ENCODE peak calls at places on chromosome 18, in seven cellular contexts. One of them, this sample, is unnamed.
A peak's percentile ranks its signal among the peaks of the same experiment; 100 is the strongest.

GRCh38 chr18:421236-422155 is 79.0 kb downstream of the COLEC12 start:
- DNase-seq in ovary: no peak
- DNase-seq in A549: no peak
- DNase-seq in GM12878: no peak
- DNase-seq in Karpas-422: no peak
- DNase-seq in neural progenitor cell: no peak
- DNase-seq in heart right ventricle: no peak
- DNase-seq in this sample: no peak

GRCh38 chr18:46071894-46072867 is at the start of gene PSTPIP2:
- DNase-seq in heart right ventricle: peak; percentile 59
- DNase-seq in A549: no peak
- DNase-seq in neural progenitor cell: peak; percentile 72
- DNase-seq in ovary: peak; percentile 71
- DNase-seq in GM12878: no peak
- DNase-seq in Karpas-422: peak; percentile 17
- DNase-seq in this sample: peak; percentile 61

GRCh38 chr18:12515550-12515949 is 107.8 kb downstream of the PRELID3A start:
- DNase-seq in GM12878: no peak
- DNase-seq in neural progenitor cell: no peak
- DNase-seq in A549: no peak
- DNase-seq in Karpas-422: no peak
- DNase-seq in heart right ventricle: no peak
- DNase-seq in ovary: no peak
- DNase-seq in this sample: no peak

GRCh38 chr18:76208632-76209308 is 286.3 kb downstream of the ZNF516 start:
- DNase-seq in Karpas-422: no peak
- DNase-seq in GM12878: no peak
- DNase-seq in ovary: no peak
- DNase-seq in heart right ventricle: no peak
- DNase-seq in A549: no peak
- DNase-seq in neural progenitor cell: peak; percentile 27
- DNase-seq in this sample: no peak

GRCh38 chr18:474416-474815 is 26.1 kb downstream of the COLEC12 start:
- DNase-seq in heart right ventricle: no peak
- DNase-seq in neural progenitor cell: no peak
- DNase-seq in Karpas-422: no peak
- DNase-seq in ovary: no peak
- DNase-seq in GM12878: no peak
- DNase-seq in A549: no peak
- DNase-seq in this sample: no peak

GRCh38 chr18:28115149-28115550 is 61.8 kb downstream of the CDH2 start:
- DNase-seq in heart right ventricle: no peak
- DNase-seq in ovary: no peak
- DNase-seq in neural progenitor cell: no peak
- DNase-seq in Karpas-422: no peak
- DNase-seq in GM12878: no peak
- DNase-seq in A549: no peak
- DNase-seq in this sample: no peak

GRCh38 chr18:51453594-51453993 is 256.1 kb upstream of the MEX3C start:
- DNase-seq in neural progenitor cell: no peak
- DNase-seq in Karpas-422: no peak
- DNase-seq in A549: no peak
- DNase-seq in ovary: no peak
- DNase-seq in heart right ventricle: no peak
- DNase-seq in GM12878: no peak
- DNase-seq in this sample: no peak

GRCh38 chr18:36532394-36532793 is 234.9 kb downstream of the FHOD3 start:
- DNase-seq in GM12878: no peak
- DNase-seq in A549: no peak
- DNase-seq in Karpas-422: no peak
- DNase-seq in heart right ventricle: no peak
- DNase-seq in ovary: no peak
- DNase-seq in neural progenitor cell: no peak
- DNase-seq in this sample: no peak

GRCh38 chr18:54828290-54828871 is at the start of gene RAB27B:
- DNase-seq in heart right ventricle: peak; percentile 23
- DNase-seq in Karpas-422: no peak
- DNase-seq in ovary: peak; percentile 54
- DNase-seq in neural progenitor cell: peak; percentile 90
- DNase-seq in A549: peak; percentile 59
- DNase-seq in GM12878: no peak
- DNase-seq in this sample: peak; percentile 79

GRCh38 chr18:53991805-53992204 is 232.7 kb downstream of the MBD2 start:
- DNase-seq in ovary: no peak
- DNase-seq in heart right ventricle: no peak
- DNase-seq in GM12878: no peak
- DNase-seq in A549: no peak
- DNase-seq in Karpas-422: no peak
- DNase-seq in neural progenitor cell: no peak
- DNase-seq in this sample: no peak

GRCh38 chr18:52288403-52289004 is 51.5 kb upstream of the DCC start:
- DNase-seq in Karpas-422: peak; percentile 69
- DNase-seq in A549: no peak
- DNase-seq in ovary: no peak
- DNase-seq in GM12878: no peak
- DNase-seq in neural progenitor cell: peak; percentile 66
- DNase-seq in heart right ventricle: no peak
- DNase-seq in this sample: no peak

GRCh38 chr18:7892556-7892955 is 325.4 kb downstream of the PTPRM start:
- DNase-seq in Karpas-422: no peak
- DNase-seq in neural progenitor cell: no peak
- DNase-seq in A549: no peak
- DNase-seq in ovary: no peak
- DNase-seq in GM12878: no peak
- DNase-seq in heart right ventricle: no peak
- DNase-seq in this sample: no peak

GRCh38 chr18:75183973-75184372 is 25.0 kb downstream of the PTGR3 start:
- DNase-seq in A549: no peak
- DNase-seq in heart right ventricle: no peak
- DNase-seq in GM12878: no peak
- DNase-seq in neural progenitor cell: no peak
- DNase-seq in Karpas-422: no peak
- DNase-seq in ovary: no peak
- DNase-seq in this sample: no peak

GRCh38 chr18:13810950-13811485 is 12.9 kb upstream of the MC5R start:
- DNase-seq in A549: no peak
- DNase-seq in ovary: no peak
- DNase-seq in heart right ventricle: no peak
- DNase-seq in neural progenitor cell: no peak
- DNase-seq in GM12878: no peak
- DNase-seq in Karpas-422: no peak
- DNase-seq in this sample: no peak

GRCh38 chr18:11989174-11989573 is 7.9 kb downstream of the IMPA2 start:
- DNase-seq in A549: no peak
- DNase-seq in heart right ventricle: no peak
- DNase-seq in Karpas-422: no peak
- DNase-seq in ovary: no peak
- DNase-seq in neural progenitor cell: no peak
- DNase-seq in GM12878: no peak
- DNase-seq in this sample: no peak

GRCh38 chr18:44834867-44835469 is 154.3 kb downstream of the SETBP1 start:
- DNase-seq in ovary: no peak
- DNase-seq in neural progenitor cell: no peak
- DNase-seq in Karpas-422: no peak
- DNase-seq in A549: no peak
- DNase-seq in heart right ventricle: no peak
- DNase-seq in GM12878: no peak
- DNase-seq in this sample: no peak

GRCh38 chr18:45557296-45557695 is 58.0 kb upstream of the SLC14A2 start:
- DNase-seq in neural progenitor cell: no peak
- DNase-seq in A549: no peak
- DNase-seq in ovary: no peak
- DNase-seq in Karpas-422: no peak
- DNase-seq in heart right ventricle: no peak
- DNase-seq in GM12878: no peak
- DNase-seq in this sample: no peak

GRCh38 chr18:68431111-68431921 is 283.6 kb downstream of the TMX3 start:
- DNase-seq in neural progenitor cell: no peak
- DNase-seq in Karpas-422: no peak
- DNase-seq in A549: no peak
- DNase-seq in heart right ventricle: no peak
- DNase-seq in GM12878: no peak
- DNase-seq in ovary: no peak
- DNase-seq in this sample: no peak

GRCh38 chr18:12408247-12408869 is 629 bp downstream of the PRELID3A start:
- DNase-seq in heart right ventricle: no peak
- DNase-seq in ovary: no peak
- DNase-seq in Karpas-422: peak; percentile 61
- DNase-seq in GM12878: no peak
- DNase-seq in A549: no peak
- DNase-seq in neural progenitor cell: no peak
- DNase-seq in this sample: peak; percentile 64

GRCh38 chr18:57110295-57110694 is 36.6 kb upstream of the BOD1L2 start:
- DNase-seq in ovary: no peak
- DNase-seq in Karpas-422: no peak
- DNase-seq in GM12878: no peak
- DNase-seq in A549: no peak
- DNase-seq in heart right ventricle: no peak
- DNase-seq in neural progenitor cell: no peak
- DNase-seq in this sample: no peak

GRCh38 chr18:67672142-67672541 is 155.6 kb upstream of the DSEL start:
- DNase-seq in Karpas-422: no peak
- DNase-seq in heart right ventricle: no peak
- DNase-seq in ovary: no peak
- DNase-seq in A549: no peak
- DNase-seq in GM12878: no peak
- DNase-seq in neural progenitor cell: no peak
- DNase-seq in this sample: no peak

GRCh38 chr18:8800041-8800441 is 94.7 kb downstream of the MTCL1 start:
- DNase-seq in GM12878: no peak
- DNase-seq in A549: no peak
- DNase-seq in ovary: no peak
- DNase-seq in Karpas-422: no peak
- DNase-seq in heart right ventricle: no peak
- DNase-seq in neural progenitor cell: no peak
- DNase-seq in this sample: no peak

GRCh38 chr18:69674292-69674877 is 273.3 kb downstream of the CD226 start:
- DNase-seq in ovary: no peak
- DNase-seq in Karpas-422: no peak
- DNase-seq in neural progenitor cell: no peak
- DNase-seq in GM12878: no peak
- DNase-seq in A549: no peak
- DNase-seq in heart right ventricle: no peak
- DNase-seq in this sample: no peak

DNA sequence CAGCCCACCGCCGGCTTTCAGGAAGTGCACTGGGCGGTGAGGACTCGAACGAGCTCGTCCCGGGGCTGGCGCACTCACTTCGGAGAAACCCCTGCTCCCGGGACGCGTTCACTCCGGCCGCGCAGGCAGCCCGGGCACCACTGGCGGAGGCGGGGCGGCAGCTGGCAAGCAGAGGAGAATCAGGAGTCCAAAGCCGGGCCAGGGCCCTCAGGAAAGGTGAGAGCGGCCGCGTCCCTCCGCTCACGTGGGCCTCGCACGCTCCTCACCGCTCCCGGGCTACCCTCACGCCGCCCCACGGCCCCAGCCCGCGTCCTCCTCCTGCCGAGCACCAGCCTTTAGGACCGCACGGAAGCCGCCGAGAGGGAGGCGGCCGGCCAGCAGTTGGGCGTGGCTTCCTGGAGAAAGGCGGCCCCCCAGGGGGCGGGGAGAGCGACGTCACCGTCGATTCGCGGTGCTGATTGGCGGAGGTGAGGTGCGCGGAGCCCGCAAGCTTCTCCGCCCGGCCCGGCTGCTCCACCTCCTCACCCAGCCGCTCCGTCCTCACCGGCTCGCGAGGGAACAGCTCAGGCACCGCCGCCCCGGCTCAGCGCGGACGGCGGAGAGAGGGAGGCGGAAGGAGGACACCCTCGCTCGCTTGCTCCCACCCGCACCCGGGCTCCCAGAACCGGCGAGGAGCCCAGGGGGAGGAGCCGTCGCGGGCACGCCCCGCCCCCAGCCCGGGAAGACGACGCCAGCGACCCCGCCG is at the start of gene ZCCHC2:
- DNase-seq in ovary: peak; percentile 99
- DNase-seq in neural progenitor cell: peak; percentile 98
- DNase-seq in A549: peak; percentile 70
- DNase-seq in Karpas-422: peak; percentile 99
- DNase-seq in GM12878: peak; percentile 90
- DNase-seq in heart right ventricle: peak; percentile 98
- DNase-seq in this sample: peak; percentile 99
- H3K4me1 ChIP-seq in ovary: peaks cover 7% of the 10 kb centered on the region
- H3K4me1 ChIP-seq in neural progenitor cell: peaks cover 23% of the 10 kb centered on the region
- H3K4me1 ChIP-seq in A549: peaks cover 17% of the 10 kb centered on the region
- H3K4me1 ChIP-seq in Karpas-422: peaks cover 15% of the 10 kb centered on the region
- H3K4me1 ChIP-seq in GM12878: no peaks in the 10 kb centered on the region
- H3K4me1 ChIP-seq in heart right ventricle: peaks cover 37% of the 10 kb centered on the region
- H3K4me1 ChIP-seq in this sample: peaks cover 5% of the 10 kb centered on the region

DNA sequence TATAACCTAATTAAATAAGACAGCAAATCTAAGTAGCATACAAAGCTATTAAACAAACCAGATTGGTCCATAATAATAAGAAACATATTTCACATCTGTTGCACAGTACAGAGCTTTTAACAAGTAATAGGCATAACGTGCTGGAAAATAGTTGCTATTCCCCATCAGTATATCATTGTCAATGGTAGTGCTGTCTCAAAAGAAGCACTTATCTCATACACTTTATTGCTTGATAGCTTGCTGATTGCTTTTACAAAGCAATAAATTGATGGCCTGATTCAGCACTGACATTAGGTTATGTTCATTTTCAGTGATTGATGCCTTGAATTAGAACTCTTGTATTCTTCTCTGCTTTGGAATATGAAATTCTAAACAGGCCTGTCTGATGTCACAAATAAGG is 641.7 kb downstream of the CBLN2 start:
- DNase-seq in neural progenitor cell: no peak
- DNase-seq in ovary: no peak
- DNase-seq in Karpas-422: no peak
- DNase-seq in heart right ventricle: no peak
- DNase-seq in GM12878: no peak
- DNase-seq in A549: no peak
- DNase-seq in this sample: no peak
- H3K4me3 ChIP-seq in neural progenitor cell: no peak overlapping the region
- H3K4me3 ChIP-seq in ovary: no peak overlapping the region
- H3K4me3 ChIP-seq in Karpas-422: no peak overlapping the region
- H3K4me3 ChIP-seq in heart right ventricle: no peak overlapping the region
- H3K4me3 ChIP-seq in GM12878: no peak overlapping the region
- H3K4me3 ChIP-seq in A549: no peak overlapping the region
- H3K4me3 ChIP-seq in this sample: no peak overlapping the region

DNA sequence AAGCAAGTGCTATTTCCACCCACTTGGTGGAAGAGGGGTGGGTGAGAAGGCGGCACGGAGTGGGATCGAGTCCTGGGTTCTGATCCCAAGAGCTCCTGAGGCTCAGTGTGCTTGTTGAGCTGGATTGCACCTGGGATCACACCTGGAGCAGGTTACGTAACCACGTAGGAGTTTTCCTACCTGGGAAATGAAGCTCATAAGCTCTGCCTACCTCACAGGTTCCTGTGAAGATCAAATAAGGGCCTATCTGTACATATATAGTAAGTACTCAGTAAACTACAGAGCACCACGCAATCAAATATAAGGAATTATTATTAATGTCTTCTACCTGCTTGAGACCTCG is 11.0 kb downstream of the NPC1 start:
- DNase-seq in GM12878: no peak
- DNase-seq in heart right ventricle: no peak
- DNase-seq in ovary: no peak
- DNase-seq in A549: no peak
- DNase-seq in Karpas-422: no peak
- DNase-seq in neural progenitor cell: no peak
- DNase-seq in this sample: no peak
- H3K27ac ChIP-seq in GM12878: no peak overlapping the region
- H3K27ac ChIP-seq in heart right ventricle: no peak overlapping the region
- H3K27ac ChIP-seq in ovary: no peak overlapping the region
- H3K27ac ChIP-seq in A549: no peak overlapping the region
- H3K27ac ChIP-seq in Karpas-422: no peak overlapping the region
- H3K27ac ChIP-seq in neural progenitor cell: no peak overlapping the region
- H3K27ac ChIP-seq in this sample: no peak overlapping the region

GRCh38 chr18:2958819-2959298 is 54.1 kb downstream of the LPIN2 start:
- DNase-seq in neural progenitor cell: no peak
- DNase-seq in GM12878: no peak
- DNase-seq in Karpas-422: no peak
- DNase-seq in ovary: no peak
- DNase-seq in heart right ventricle: no peak
- DNase-seq in A549: no peak
- DNase-seq in this sample: no peak
- H3K4me1 ChIP-seq in neural progenitor cell: peaks cover 8% of the 10 kb centered on the region
- H3K4me1 ChIP-seq in GM12878: peaks cover 70% of the 10 kb centered on the region
- H3K4me1 ChIP-seq in Karpas-422: peaks cover 69% of the 10 kb centered on the region
- H3K4me1 ChIP-seq in ovary: peaks cover 10% of the 10 kb centered on the region
- H3K4me1 ChIP-seq in heart right ventricle: peaks cover 49% of the 10 kb centered on the region
- H3K4me1 ChIP-seq in A549: no peaks in the 10 kb centered on the region
- H3K4me1 ChIP-seq in this sample: peaks cover 25% of the 10 kb centered on the region